ENCODE peak calls at places on chromosomes 12 and 14, in five cellular contexts. D, S, J, P and B are unnamed samples.

GRCh38 chr12:98062464-98063245 is 452.7 kb upstream of the TMPO start:
- DNase-seq in D (no peak), S (no peak), J (no peak), P (no peak), B (no peak)

GRCh38 chr14:57847096-57847495 is 18.8 kb downstream of the SLC35F4 start:
- DNase-seq in D (no peak), S (no peak), J (no peak), P (no peak), B (no peak)

GRCh38 chr14:67602071-67602470 is 2.0 kb upstream of the PIGH start:
- DNase-seq in D (no peak), S (no peak), J (no peak), P (no peak), B (no peak)

GRCh38 chr12:88501976-88502938 is 78.0 kb downstream of the KITLG start:
- DNase-seq in D (no peak), S (no peak), J (no peak), P (peak; percentile 67), B (no peak)

GRCh38 chr12:95497031-95497430 is 23.1 kb downstream of the METAP2 start:
- DNase-seq in D (no peak), S (no peak), J (no peak), P (no peak), B (no peak)

GRCh38 chr12:98126637-98127335 is 388.6 kb upstream of the TMPO start:
- DNase-seq in D (no peak), S (no peak), J (no peak), P (no peak), B (no peak)

GRCh38 chr14:69928111-69928523 is 48.9 kb downstream of the SMOC1 start:
- DNase-seq in D (no peak), S (no peak), J (no peak), P (no peak), B (no peak)

GRCh38 chr14:51546603-51547258 is 105.0 kb upstream of the FRMD6 start:
- DNase-seq in D (no peak), S (no peak), J (no peak), P (peak; percentile 33), B (no peak)

GRCh38 chr12:1800646-1801284 is 19.6 kb upstream of the LRTM2 start:
- DNase-seq in D (no peak), S (no peak), J (peak; percentile 18), P (peak; percentile 5), B (peak; percentile 80)

GRCh38 chr12:10358131-10358530 is 31.7 kb downstream of the KLRK1 start:
- DNase-seq in D (no peak), S (no peak), J (no peak), P (no peak), B (no peak)

GRCh38 chr14:105087963-105088811 is 23.0 kb upstream of the GPR132 start:
- DNase-seq in D (peak; percentile 80), S (peak; percentile 62), J (peak; percentile 15), P (peak; percentile 72), B (peak; percentile 81)

GRCh38 chr14:103949386-103949785 is 7.1 kb upstream of the RD3L start:
- DNase-seq in D (no peak), S (no peak), J (no peak), P (peak; percentile 16), B (no peak)

GRCh38 chr12:20096430-20096829 is 271.9 kb upstream of the PDE3A start:
- DNase-seq in D (no peak), S (no peak), J (no peak), P (no peak), B (no peak)

GRCh38 chr12:109671482-109671881 is 42.1 kb upstream of the FAM222A start:
- DNase-seq in D (no peak), S (no peak), J (no peak), P (peak; percentile 58), B (no peak)

GRCh38 chr14:105879503-105879866 is 353.1 kb downstream of the TMEM121 start:
- DNase-seq in D (peak; percentile 1), S (no peak), J (peak; percentile 1), P (no peak), B (no peak)

GRCh38 chr12:99381992-99382391 is 265.6 kb upstream of the GARIN6 start:
- DNase-seq in D (no peak), S (no peak), J (no peak), P (peak; percentile 25), B (no peak)

GRCh38 chr14:24378981-24379906 is 11.3 kb downstream of the NFATC4 start:
- DNase-seq in D (no peak), S (no peak), J (no peak), P (no peak), B (no peak)

GRCh38 chr12:27497446-27497845 is 26.6 kb upstream of the PPFIBP1 start:
- DNase-seq in D (no peak), S (no peak), J (no peak), P (no peak), B (no peak)

GRCh38 chr14:37623552-37623951 is 28.1 kb downstream of the TTC6 start:
- DNase-seq in D (no peak), S (no peak), J (no peak), P (peak; percentile 99), B (no peak)

GRCh38 chr14:51056431-51056830 is 38.5 kb downstream of the TRIM9 start:
- DNase-seq in D (no peak), S (no peak), J (no peak), P (no peak), B (no peak)

GRCh38 chr12:14843425-14843887 is at the start of gene ART4:
- DNase-seq in D (no peak), S (peak; percentile 55), J (no peak), P (no peak), B (no peak)

GRCh38 chr12:65634061-65634460 is 190.2 kb upstream of the HMGA2 start:
- DNase-seq in D (no peak), S (no peak), J (no peak), P (peak; percentile 34), B (no peak)

GRCh38 chr12:76863811-76864210 is 15.0 kb downstream of the CSRP2 start:
- DNase-seq in D (no peak), S (no peak), J (no peak), P (no peak), B (no peak)

GRCh38 chr12:52644078-52644415 is 8.0 kb downstream of the KRT2 start:
- DNase-seq in D (no peak), S (no peak), J (no peak), P (no peak), B (no peak)
- H3K4me3 ChIP-seq in D (no peak overlapping the region), S (no peak overlapping the region), J (no peak overlapping the region), P (no peak overlapping the region), B (no peak overlapping the region)

GRCh38 chr12:114443607-114444421 is 37.9 kb upstream of the TBX5 start:
- DNase-seq in D (no peak), S (peak; percentile 24), J (no peak), P (no peak), B (no peak)

GRCh38 chr12:114447799-114448617 is 42.1 kb upstream of the TBX5 start:
- DNase-seq in D (no peak), S (no peak), J (no peak), P (no peak), B (no peak)

GRCh38 chr12:114445401-114446323 is 39.7 kb upstream of the TBX5 start:
- DNase-seq in D (no peak), S (no peak), J (no peak), P (no peak), B (no peak)

GRCh38 chr12:114447274-114447716 is 41.4 kb upstream of the TBX5 start:
- DNase-seq in D (no peak), S (peak; percentile 23), J (no peak), P (no peak), B (no peak)

GRCh38 chr12:114444422-114445279 is 38.7 kb upstream of the TBX5 start:
- DNase-seq in D (no peak), S (no peak), J (no peak), P (no peak), B (no peak)
- H3K27me3 ChIP-seq in D (peaks cover 71% of the 10 kb centered on the region), S (peaks cover 100% of the 10 kb centered on the region), J (peaks cover 28% of the 10 kb centered on the region), P (peaks cover 100% of the 10 kb centered on the region), B (peaks cover 99% of the 10 kb centered on the region)

DNA sequence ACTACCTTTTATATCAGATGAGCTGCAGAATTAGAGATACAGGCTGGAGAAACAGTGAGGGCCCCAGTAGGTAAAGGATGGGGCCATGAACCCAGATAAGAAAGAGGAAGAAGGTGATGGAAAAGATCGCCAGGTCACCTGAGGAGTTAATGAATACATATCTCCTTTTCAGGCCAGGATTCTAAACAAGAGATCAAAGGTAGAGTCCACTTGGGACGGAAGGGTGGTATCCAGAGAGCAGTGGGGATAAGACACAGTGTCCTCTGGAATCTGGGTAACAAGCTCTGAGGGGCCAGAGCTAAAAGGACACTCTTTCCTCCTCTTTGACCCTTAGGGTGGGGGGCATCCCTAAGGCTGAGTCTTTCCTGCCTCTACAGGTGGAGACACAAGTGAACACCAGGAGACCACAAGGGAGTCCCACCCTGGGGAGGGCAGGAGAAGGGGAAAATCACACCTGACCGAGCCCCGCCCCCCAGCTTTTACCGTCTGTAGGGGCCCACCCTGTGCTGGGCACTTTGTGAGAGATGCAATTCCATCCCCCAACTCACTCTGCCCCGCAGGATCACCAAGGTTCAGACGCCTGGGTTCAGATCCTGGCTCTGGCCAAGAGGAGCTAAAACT is 27.3 kb downstream of the SERPINA1 start:
- DNase-seq in D (no peak), S (no peak), J (no peak), P (no peak), B (no peak)
- H3K4me3 ChIP-seq in D (no peak overlapping the region), S (no peak overlapping the region), J (no peak overlapping the region), P (no peak overlapping the region), B (no peak overlapping the region)

GRCh38 chr12:52259850-52260249 is 14.6 kb upstream of the KRT86 start:
- DNase-seq in D (no peak), S (no peak), J (no peak), P (no peak), B (peak; percentile 45)
- H3K27me3 ChIP-seq in D (no peaks in the 10 kb centered on the region), S (peaks cover 86% of the 10 kb centered on the region), J (peaks cover 16% of the 10 kb centered on the region), P (no peaks in the 10 kb centered on the region), B (peaks cover 53% of the 10 kb centered on the region)

GRCh38 chr12:104589215-104589614 is 132.5 kb downstream of the CHST11 start:
- DNase-seq in D (no peak), S (no peak), J (no peak), P (no peak), B (no peak)

GRCh38 chr12:104590002-104590401 is 133.3 kb downstream of the CHST11 start:
- DNase-seq in D (no peak), S (no peak), J (no peak), P (no peak), B (no peak)

GRCh38 chr12:104586325-104587048 is 129.7 kb downstream of the CHST11 start:
- DNase-seq in D (no peak), S (no peak), J (no peak), P (no peak), B (no peak)

GRCh38 chr12:104585448-104586055 is 128.8 kb downstream of the CHST11 start:
- DNase-seq in D (no peak), S (no peak), J (no peak), P (no peak), B (no peak)

GRCh38 chr12:104588048-104588942 is 131.5 kb downstream of the CHST11 start:
- DNase-seq in D (no peak), S (no peak), J (no peak), P (peak; percentile 98), B (no peak)
- H3K4me3 ChIP-seq in D (no peak overlapping the region), S (no peak overlapping the region), J (no peak overlapping the region), P (peak overlapping the region; percentile 59), B (no peak overlapping the region)